ENCODE peak calls at places on chromosomes 6 and 20, in eight cellular contexts. J is mammary epithelial cell; Q is pulmonary artery endothelial cell; V is mucosa of descending colon; M is CD4-positive, alpha-beta memory T cell; N is ELR; O is T follicular helper cell; K is HL-60. R is an unnamed sample.

GRCh38 chr6:143396497-143397228 is 53.8 kb downstream of the ADAT2 start:
- DNase-seq in J (no peak), Q (no peak), V (no peak), M (no peak), N (no peak), O (no peak), K (no peak), R (no peak)

GRCh38 chr20:60589624-60590023 is 631.4 kb downstream of the CDH26 start:
- DNase-seq in J (peak), Q (no peak), V (no peak), M (no peak), N (peak), O (no peak), K (no peak), R (no peak)

GRCh38 chr6:139060332-139060731 is 31.8 kb downstream of the ABRACL start:
- DNase-seq in J (peak), Q (no peak), V (no peak), M (no peak), N (peak), O (no peak), K (no peak), R (no peak)

GRCh38 chr6:165925474-165926156 is 242.0 kb downstream of the TBXT start:
- DNase-seq in J (no peak), Q (no peak), V (no peak), M (no peak), N (no peak), O (no peak), K (no peak), R (no peak)

GRCh38 chr6:75882734-75883133 is 133.7 kb downstream of the MYO6 start:
- DNase-seq in J (peak), Q (no peak), V (no peak), M (no peak), N (peak), O (no peak), K (no peak), R (no peak)

GRCh38 chr20:52083627-52084232 is 107.8 kb downstream of the ZFP64 start:
- DNase-seq in J (peak), Q (peak), V (peak), M (no peak), N (peak), O (no peak), K (no peak), R (no peak)

GRCh38 chr6:15678514-15678913 is 15.7 kb upstream of the DTNBP1 start:
- DNase-seq in J (no peak), Q (no peak), V (no peak), M (no peak), N (no peak), O (no peak), K (no peak), R (no peak)

GRCh38 chr6:146154197-146154596 is 125.3 kb downstream of the GRM1 start:
- DNase-seq in J (no peak), Q (no peak), V (peak), M (no peak), N (no peak), O (no peak), K (no peak), R (no peak)

GRCh38 chr6:81235512-81235911 is 517.0 kb downstream of the TENT5A start:
- DNase-seq in J (no peak), Q (no peak), V (no peak), M (no peak), N (no peak), O (no peak), K (no peak), R (no peak)

GRCh38 chr20:23370274-23370673 is 8.3 kb downstream of the GZF1 start:
- DNase-seq in J (no peak), Q (no peak), V (no peak), M (no peak), N (no peak), O (no peak), K (no peak), R (no peak)

GRCh38 chr6:131060311-131060710 is 2.7 kb downstream of the EPB41L2 start:
- DNase-seq in J (no peak), Q (no peak), V (no peak), M (no peak), N (peak), O (no peak), K (no peak), R (no peak)

GRCh38 chr6:7512320-7512719 is 29.2 kb upstream of the DSP start:
- DNase-seq in J (no peak), Q (no peak), V (no peak), M (no peak), N (no peak), O (no peak), K (no peak), R (no peak)

R was measured in C1 segment of cervical spinal cord.